ENCODE peak calls at places on chromosomes 2 and 18, in six cellular contexts. One of them, this sample, is unnamed.

GRCh38 chr2:235146206-235146605 is 194.4 kb downstream of the SH3BP4 start:
- DNase-seq in A549: no peak
- DNase-seq in body of pancreas: no peak
- DNase-seq in effector memory CD4-positive, alpha-beta T cell: no peak
- DNase-seq in kidney glomerular epithelial cell: no peak
- DNase-seq in cardiac fibroblast: no peak
- DNase-seq in this sample: no peak

GRCh38 chr2:8662239-8662879 is 19.5 kb upstream of the ID2 start:
- DNase-seq in A549: peak
- DNase-seq in body of pancreas: no peak
- DNase-seq in effector memory CD4-positive, alpha-beta T cell: no peak
- DNase-seq in kidney glomerular epithelial cell: peak
- DNase-seq in cardiac fibroblast: peak
- DNase-seq in this sample: peak

GRCh38 chr2:67046568-67046967 is 350.6 kb upstream of the ETAA1 start:
- DNase-seq in A549: no peak
- DNase-seq in body of pancreas: no peak
- DNase-seq in effector memory CD4-positive, alpha-beta T cell: no peak
- DNase-seq in kidney glomerular epithelial cell: peak
- DNase-seq in cardiac fibroblast: no peak
- DNase-seq in this sample: no peak

GRCh38 chr2:61179701-61180639 is 18.0 kb downstream of the C2orf74 start:
- DNase-seq in A549: no peak
- DNase-seq in body of pancreas: peak
- DNase-seq in effector memory CD4-positive, alpha-beta T cell: no peak
- DNase-seq in kidney glomerular epithelial cell: no peak
- DNase-seq in cardiac fibroblast: peak
- DNase-seq in this sample: no peak

GRCh38 chr2:219701847-219702634 is 74.6 kb downstream of the SLC4A3 start:
- DNase-seq in A549: no peak
- DNase-seq in body of pancreas: peak
- DNase-seq in effector memory CD4-positive, alpha-beta T cell: no peak
- DNase-seq in kidney glomerular epithelial cell: no peak
- DNase-seq in cardiac fibroblast: peak
- DNase-seq in this sample: no peak

GRCh38 chr18:5979971-5980457 is 84.7 kb upstream of the TMEM200C start:
- DNase-seq in A549: no peak
- DNase-seq in body of pancreas: no peak
- DNase-seq in effector memory CD4-positive, alpha-beta T cell: no peak
- DNase-seq in kidney glomerular epithelial cell: no peak
- DNase-seq in cardiac fibroblast: no peak
- DNase-seq in this sample: no peak

GRCh38 chr2:102181919-102182635 is 4.7 kb upstream of the IL1RL2 start:
- DNase-seq in A549: no peak
- DNase-seq in body of pancreas: no peak
- DNase-seq in effector memory CD4-positive, alpha-beta T cell: no peak
- DNase-seq in kidney glomerular epithelial cell: no peak
- DNase-seq in cardiac fibroblast: peak
- DNase-seq in this sample: no peak

GRCh38 chr2:141386168-141386567 is 744.6 kb downstream of the LRP1B start:
- DNase-seq in A549: no peak
- DNase-seq in body of pancreas: no peak
- DNase-seq in effector memory CD4-positive, alpha-beta T cell: no peak
- DNase-seq in kidney glomerular epithelial cell: no peak
- DNase-seq in cardiac fibroblast: no peak
- DNase-seq in this sample: no peak

GRCh38 chr2:188280811-188281222 is 10.9 kb upstream of the GULP1 start:
- DNase-seq in A549: no peak
- DNase-seq in body of pancreas: no peak
- DNase-seq in effector memory CD4-positive, alpha-beta T cell: no peak
- DNase-seq in kidney glomerular epithelial cell: no peak
- DNase-seq in cardiac fibroblast: no peak
- DNase-seq in this sample: no peak

GRCh38 chr2:171553858-171554257 is 31.6 kb downstream of the CYBRD1 start:
- DNase-seq in A549: peak
- DNase-seq in body of pancreas: no peak
- DNase-seq in effector memory CD4-positive, alpha-beta T cell: peak
- DNase-seq in kidney glomerular epithelial cell: no peak
- DNase-seq in cardiac fibroblast: no peak
- DNase-seq in this sample: no peak

GRCh38 chr2:82837588-82838304 is 1621.3 kb downstream of the SUCLG1 start:
- DNase-seq in A549: no peak
- DNase-seq in body of pancreas: no peak
- DNase-seq in effector memory CD4-positive, alpha-beta T cell: no peak
- DNase-seq in kidney glomerular epithelial cell: peak
- DNase-seq in cardiac fibroblast: peak
- DNase-seq in this sample: peak

GRCh38 chr2:70923378-70924015 is 12.2 kb upstream of the ATP6V1B1 start:
- DNase-seq in A549: peak
- DNase-seq in body of pancreas: peak
- DNase-seq in effector memory CD4-positive, alpha-beta T cell: no peak
- DNase-seq in kidney glomerular epithelial cell: no peak
- DNase-seq in cardiac fibroblast: no peak
- DNase-seq in this sample: no peak

GRCh38 chr2:19955544-19956422 is 34.1 kb downstream of the WDR35 start:
- DNase-seq in A549: peak
- DNase-seq in body of pancreas: peak
- DNase-seq in effector memory CD4-positive, alpha-beta T cell: peak
- DNase-seq in kidney glomerular epithelial cell: peak
- DNase-seq in cardiac fibroblast: peak
- DNase-seq in this sample: peak

GRCh38 chr2:43410055-43410604 is 183.7 kb upstream of the ZFP36L2 start:
- DNase-seq in A549: no peak
- DNase-seq in body of pancreas: no peak
- DNase-seq in effector memory CD4-positive, alpha-beta T cell: no peak
- DNase-seq in kidney glomerular epithelial cell: no peak
- DNase-seq in cardiac fibroblast: no peak
- DNase-seq in this sample: no peak

GRCh38 chr18:80006726-80007125 is 18.4 kb upstream of the TXNL4A start:
- DNase-seq in A549: no peak
- DNase-seq in body of pancreas: no peak
- DNase-seq in effector memory CD4-positive, alpha-beta T cell: no peak
- DNase-seq in kidney glomerular epithelial cell: no peak
- DNase-seq in cardiac fibroblast: no peak
- DNase-seq in this sample: no peak

GRCh38 chr2:20091305-20091991 is 40.0 kb upstream of the LAPTM4A start:
- DNase-seq in A549: peak
- DNase-seq in body of pancreas: no peak
- DNase-seq in effector memory CD4-positive, alpha-beta T cell: no peak
- DNase-seq in kidney glomerular epithelial cell: peak
- DNase-seq in cardiac fibroblast: peak
- DNase-seq in this sample: peak

GRCh38 chr2:20596973-20597867 is 53.7 kb downstream of the HS1BP3 start:
- DNase-seq in A549: no peak
- DNase-seq in body of pancreas: peak
- DNase-seq in effector memory CD4-positive, alpha-beta T cell: no peak
- DNase-seq in kidney glomerular epithelial cell: no peak
- DNase-seq in cardiac fibroblast: peak
- DNase-seq in this sample: no peak

GRCh38 chr18:49708674-49709580 is 104.4 kb downstream of the ACAA2 start:
- DNase-seq in A549: no peak
- DNase-seq in body of pancreas: no peak
- DNase-seq in effector memory CD4-positive, alpha-beta T cell: no peak
- DNase-seq in kidney glomerular epithelial cell: peak
- DNase-seq in cardiac fibroblast: no peak
- DNase-seq in this sample: no peak

GRCh38 chr2:6864938-6865345 is 765 bp downstream of the CMPK2 start:
- DNase-seq in A549: no peak
- DNase-seq in body of pancreas: no peak
- DNase-seq in effector memory CD4-positive, alpha-beta T cell: no peak
- DNase-seq in kidney glomerular epithelial cell: no peak
- DNase-seq in cardiac fibroblast: peak
- DNase-seq in this sample: no peak

GRCh38 chr2:41886757-41887156 is 161.1 kb upstream of the PKDCC start:
- DNase-seq in A549: no peak
- DNase-seq in body of pancreas: peak
- DNase-seq in effector memory CD4-positive, alpha-beta T cell: no peak
- DNase-seq in kidney glomerular epithelial cell: no peak
- DNase-seq in cardiac fibroblast: peak
- DNase-seq in this sample: no peak